ENCODE peak calls at places on chromosomes 2 and 18, in five cellular contexts. I is thyroid gland, S is choroid plexus epithelial cell, O is astrocyte of the spinal cord, F is heart right ventricle. R is an unnamed sample.

GRCh38 chr2:176542456-176542855 is 273.2 kb downstream of the MTX2 start:
- DNase-seq in I (no peak), S (no peak), O (no peak), F (no peak), R (peak; percentile 63)

GRCh38 chr2:148577845-148578492 is 66.6 kb upstream of the EPC2 start:
- DNase-seq in I (no peak), S (no peak), O (no peak), F (no peak), R (no peak)

GRCh38 chr2:206840999-206841398 is 75.6 kb downstream of the FASTKD2 start:
- DNase-seq in I (no peak), S (no peak), O (no peak), F (no peak), R (no peak)

GRCh38 chr2:227006189-227006897 is 157.7 kb downstream of the COL4A4 start:
- DNase-seq in I (no peak), S (no peak), O (no peak), F (no peak), R (no peak)

GRCh38 chr2:15673919-15674636 is 82.4 kb downstream of the DDX1 start:
- DNase-seq in I (peak; percentile 88), S (peak; percentile 69), O (peak; percentile 19), F (no peak), R (peak; percentile 20)

GRCh38 chr2:30280596-30281434 is 49.5 kb downstream of the LBH start:
- DNase-seq in I (no peak), S (no peak), O (no peak), F (no peak), R (no peak)

GRCh38 chr2:195214072-195214471 is 443.0 kb upstream of the SLC39A10 start:
- DNase-seq in I (no peak), S (no peak), O (no peak), F (no peak), R (no peak)

GRCh38 chr18:26088482-26088881 is 1.9 kb downstream of the SS18 start:
- DNase-seq in I (no peak), S (peak; percentile 12), O (peak; percentile 5), F (no peak), R (peak; percentile 27)

GRCh38 chr2:191247381-191248057 is 2.3 kb downstream of the MYO1B start:
- DNase-seq in I (no peak), S (peak; percentile 92), O (peak; percentile 89), F (peak; percentile 35), R (peak; percentile 96)

DNA sequence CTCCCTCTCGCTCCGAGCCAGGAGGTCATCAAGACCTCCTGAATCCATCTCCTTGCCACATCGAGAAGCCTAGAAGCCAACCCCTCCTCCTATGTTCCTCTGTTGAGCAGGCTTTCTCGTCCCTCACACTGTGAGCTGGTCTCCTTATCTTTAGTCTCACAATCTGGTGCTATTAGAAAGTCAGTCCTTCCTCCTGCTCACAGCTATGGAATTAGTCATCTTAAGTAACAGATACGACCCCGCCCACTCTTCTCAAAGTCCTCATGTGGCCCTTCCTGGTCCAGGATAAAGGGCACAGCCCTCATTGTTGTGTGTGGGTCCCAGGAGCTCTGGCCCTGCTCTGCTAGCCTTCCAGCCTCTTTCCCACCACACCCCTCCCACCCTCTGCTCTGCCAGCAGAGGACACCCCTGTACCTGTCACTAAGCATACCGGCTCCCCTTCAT is 41.4 kb upstream of the TRIB2 start:
- DNase-seq in I (no peak), S (peak; percentile 57), O (peak; percentile 13), F (no peak), R (peak; percentile 36)
- H3K4me3 ChIP-seq in I (no peak overlapping the region), S (no peak overlapping the region), O (no peak overlapping the region), F (no peak overlapping the region), R (no peak overlapping the region)

DNA sequence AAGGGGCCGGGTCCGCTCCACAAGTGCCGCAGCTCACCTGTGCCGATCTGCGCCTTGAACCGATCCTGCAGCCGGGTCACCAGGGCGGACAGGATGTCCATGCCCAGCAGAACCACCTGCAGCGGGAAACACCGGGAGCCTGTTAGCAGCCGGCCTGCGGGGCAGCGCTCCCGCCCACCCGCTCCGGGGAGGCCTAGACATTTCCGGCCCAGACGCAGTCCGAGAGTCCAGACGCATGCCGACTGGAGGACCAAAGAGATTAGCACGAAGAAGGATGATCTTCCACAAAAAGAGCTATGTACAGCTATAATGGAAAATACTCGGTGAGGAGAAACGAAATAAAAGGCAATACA is 494 bp upstream of the RNU4ATAC start:
- DNase-seq in I (peak; percentile 81), S (peak; percentile 81), O (peak; percentile 84), F (peak; percentile 72), R (peak; percentile 67)
- H3K4me3 ChIP-seq in I (peak overlapping the region; percentile 15), S (peak overlapping the region; percentile 78), O (peak overlapping the region; percentile 56), F (peak overlapping the region; percentile 65), R (peak overlapping the region; percentile 84)

GRCh38 chr2:169360984-169361705 is 1.2 kb downstream of the LRP2 start:
- DNase-seq in I (peak; percentile 31), S (no peak), O (no peak), F (no peak), R (no peak)
- H3K4me3 ChIP-seq in I (peak overlapping the region; percentile 70), S (peak overlapping the region; percentile 30), O (no peak overlapping the region), F (peak overlapping the region; percentile 26), R (no peak overlapping the region)

GRCh38 chr2:88350262-88350640 is 102.2 kb downstream of the FOXI3 start:
- DNase-seq in I (no peak), S (no peak), O (no peak), F (no peak), R (no peak)
- H3K4me3 ChIP-seq in I (no peak overlapping the region), S (no peak overlapping the region), O (no peak overlapping the region), F (no peak overlapping the region), R (no peak overlapping the region)

GRCh38 chr2:214519258-214519818 is 108.5 kb downstream of the VWC2L start:
- DNase-seq in I (no peak), S (no peak), O (no peak), F (no peak), R (no peak)
- H3K4me3 ChIP-seq in I (no peak overlapping the region), S (no peak overlapping the region), O (no peak overlapping the region), F (no peak overlapping the region), R (no peak overlapping the region)

GRCh38 chr2:20625920-20626697 is 24.8 kb downstream of the HS1BP3 start:
- DNase-seq in I (peak; percentile 3), S (peak; percentile 84), O (peak; percentile 66), F (peak; percentile 74), R (peak; percentile 54)

GRCh38 chr2:20629181-20629580 is 21.7 kb downstream of the HS1BP3 start:
- DNase-seq in I (no peak), S (no peak), O (no peak), F (no peak), R (no peak)

GRCh38 chr2:20626698-20627471 is 24.0 kb downstream of the HS1BP3 start:
- DNase-seq in I (peak; percentile 74), S (no peak), O (no peak), F (no peak), R (no peak)

GRCh38 chr2:20629581-20630291 is 21.2 kb downstream of the HS1BP3 start:
- DNase-seq in I (no peak), S (no peak), O (no peak), F (no peak), R (no peak)

GRCh38 chr2:20627712-20628380 is 23.1 kb downstream of the HS1BP3 start:
- DNase-seq in I (no peak), S (no peak), O (no peak), F (no peak), R (no peak)
- H3K4me3 ChIP-seq in I (no peak overlapping the region), S (no peak overlapping the region), O (no peak overlapping the region), F (no peak overlapping the region), R (no peak overlapping the region)